ENCODE peak calls at places on chromosomes 13 and 19, in five cellular contexts. One of them, this sample, is unnamed.

GRCh38 chr13:26540319-26540718 is 17.2 kb upstream of the WASF3 start:
- DNase-seq in CD8-positive, alpha-beta T cell: no peak
- DNase-seq in lung: no peak
- DNase-seq in uterus: no peak
- DNase-seq in RWPE1: no peak
- DNase-seq in this sample: no peak

GRCh38 chr13:91576590-91576989 is 178.2 kb downstream of the GPC5 start:
- DNase-seq in CD8-positive, alpha-beta T cell: no peak
- DNase-seq in RWPE1: no peak
- DNase-seq in lung: no peak
- DNase-seq in uterus: no peak
- DNase-seq in this sample: no peak

GRCh38 chr13:75968103-75968838 is 332.1 kb downstream of the LMO7 start:
- DNase-seq in lung: no peak
- DNase-seq in CD8-positive, alpha-beta T cell: no peak
- DNase-seq in uterus: no peak
- DNase-seq in RWPE1: peak; percentile 5
- DNase-seq in this sample: no peak

GRCh38 chr13:30690282-30691188 is 44.8 kb upstream of the ALOX5AP start:
- DNase-seq in uterus: peak; percentile 75
- DNase-seq in RWPE1: peak; percentile 41
- DNase-seq in lung: peak; percentile 61
- DNase-seq in CD8-positive, alpha-beta T cell: no peak
- DNase-seq in this sample: no peak

GRCh38 chr19:10390652-10391286 is 10.4 kb upstream of the TYK2 start:
- DNase-seq in RWPE1: peak; percentile 72
- DNase-seq in uterus: peak; percentile 59
- DNase-seq in lung: peak; percentile 77
- DNase-seq in CD8-positive, alpha-beta T cell: peak; percentile 71
- DNase-seq in this sample: no peak

GRCh38 chr13:44191504-44192171 is 182.0 kb upstream of the SERP2 start:
- DNase-seq in uterus: peak; percentile 42
- DNase-seq in RWPE1: peak; percentile 44
- DNase-seq in CD8-positive, alpha-beta T cell: peak; percentile 23
- DNase-seq in lung: peak; percentile 69
- DNase-seq in this sample: no peak

GRCh38 chr19:50640368-50640767 is 687 bp upstream of the SYT3 start:
- DNase-seq in uterus: no peak
- DNase-seq in lung: no peak
- DNase-seq in RWPE1: no peak
- DNase-seq in CD8-positive, alpha-beta T cell: no peak
- DNase-seq in this sample: no peak

GRCh38 chr13:100334209-100334608 is 245.3 kb downstream of the PCCA start:
- DNase-seq in uterus: no peak
- DNase-seq in CD8-positive, alpha-beta T cell: no peak
- DNase-seq in lung: no peak
- DNase-seq in RWPE1: no peak
- DNase-seq in this sample: no peak

GRCh38 chr13:102799544-102800144 is 725 bp downstream of the BIVM start:
- DNase-seq in RWPE1: peak; percentile 13
- DNase-seq in CD8-positive, alpha-beta T cell: peak; percentile 13
- DNase-seq in uterus: no peak
- DNase-seq in lung: peak; percentile 31
- DNase-seq in this sample: peak; percentile 53

GRCh38 chr13:101455863-101456262 is 3.4 kb downstream of the ITGBL1 start:
- DNase-seq in lung: no peak
- DNase-seq in RWPE1: peak; percentile 84
- DNase-seq in uterus: no peak
- DNase-seq in CD8-positive, alpha-beta T cell: no peak
- DNase-seq in this sample: no peak

GRCh38 chr13:43936630-43937029 is 56.9 kb downstream of the LACC1 start:
- DNase-seq in RWPE1: no peak
- DNase-seq in uterus: no peak
- DNase-seq in CD8-positive, alpha-beta T cell: no peak
- DNase-seq in lung: no peak
- DNase-seq in this sample: no peak

GRCh38 chr13:50124536-50125305 is 109.5 kb downstream of the KCNRG start:
- DNase-seq in lung: no peak
- DNase-seq in RWPE1: peak; percentile 98
- DNase-seq in CD8-positive, alpha-beta T cell: peak; percentile 95
- DNase-seq in uterus: peak; percentile 95
- DNase-seq in this sample: no peak

GRCh38 chr13:81636120-81636519 is 1295.2 kb upstream of the SPRY2 start:
- DNase-seq in CD8-positive, alpha-beta T cell: no peak
- DNase-seq in RWPE1: no peak
- DNase-seq in lung: no peak
- DNase-seq in uterus: no peak
- DNase-seq in this sample: no peak

GRCh38 chr19:13476071-13476470 is 30.2 kb downstream of the CACNA1A start:
- DNase-seq in lung: no peak
- DNase-seq in uterus: no peak
- DNase-seq in RWPE1: no peak
- DNase-seq in CD8-positive, alpha-beta T cell: no peak
- DNase-seq in this sample: no peak

GRCh38 chr13:113443991-113444390 is 9.3 kb downstream of the ADPRHL1 start:
- DNase-seq in lung: no peak
- DNase-seq in CD8-positive, alpha-beta T cell: no peak
- DNase-seq in RWPE1: no peak
- DNase-seq in uterus: no peak
- DNase-seq in this sample: no peak

GRCh38 chr13:101452519-101453485 is at the start of gene ITGBL1:
- DNase-seq in lung: no peak
- DNase-seq in RWPE1: no peak
- DNase-seq in uterus: no peak
- DNase-seq in CD8-positive, alpha-beta T cell: no peak
- DNase-seq in this sample: peak; percentile 58

GRCh38 chr19:19342086-19343015 is 21.7 kb downstream of the MAU2 start:
- DNase-seq in uterus: peak; percentile 48
- DNase-seq in CD8-positive, alpha-beta T cell: no peak
- DNase-seq in RWPE1: peak; percentile 58
- DNase-seq in lung: peak; percentile 67
- DNase-seq in this sample: no peak

GRCh38 chr13:74774252-74774651 is 640.0 kb upstream of the KLF12 start:
- DNase-seq in uterus: no peak
- DNase-seq in RWPE1: no peak
- DNase-seq in CD8-positive, alpha-beta T cell: no peak
- DNase-seq in lung: no peak
- DNase-seq in this sample: no peak

GRCh38 chr13:109215377-109215776 is 571.0 kb downstream of the IRS2 start:
- DNase-seq in uterus: no peak
- DNase-seq in CD8-positive, alpha-beta T cell: no peak
- DNase-seq in lung: no peak
- DNase-seq in RWPE1: no peak
- DNase-seq in this sample: no peak

GRCh38 chr13:66354880-66355279 is 875.3 kb downstream of the PCDH9 start:
- DNase-seq in RWPE1: no peak
- DNase-seq in uterus: no peak
- DNase-seq in CD8-positive, alpha-beta T cell: no peak
- DNase-seq in lung: no peak
- DNase-seq in this sample: no peak

GRCh38 chr19:15453091-15453498 is 3.3 kb upstream of the WIZ start:
- DNase-seq in uterus: no peak
- DNase-seq in RWPE1: no peak
- DNase-seq in lung: no peak
- DNase-seq in CD8-positive, alpha-beta T cell: no peak
- DNase-seq in this sample: no peak

GRCh38 chr13:111420113-111420876 is 99.9 kb downstream of the TEX29 start:
- DNase-seq in CD8-positive, alpha-beta T cell: no peak
- DNase-seq in RWPE1: no peak
- DNase-seq in lung: no peak
- DNase-seq in uterus: no peak
- DNase-seq in this sample: no peak

DNA sequence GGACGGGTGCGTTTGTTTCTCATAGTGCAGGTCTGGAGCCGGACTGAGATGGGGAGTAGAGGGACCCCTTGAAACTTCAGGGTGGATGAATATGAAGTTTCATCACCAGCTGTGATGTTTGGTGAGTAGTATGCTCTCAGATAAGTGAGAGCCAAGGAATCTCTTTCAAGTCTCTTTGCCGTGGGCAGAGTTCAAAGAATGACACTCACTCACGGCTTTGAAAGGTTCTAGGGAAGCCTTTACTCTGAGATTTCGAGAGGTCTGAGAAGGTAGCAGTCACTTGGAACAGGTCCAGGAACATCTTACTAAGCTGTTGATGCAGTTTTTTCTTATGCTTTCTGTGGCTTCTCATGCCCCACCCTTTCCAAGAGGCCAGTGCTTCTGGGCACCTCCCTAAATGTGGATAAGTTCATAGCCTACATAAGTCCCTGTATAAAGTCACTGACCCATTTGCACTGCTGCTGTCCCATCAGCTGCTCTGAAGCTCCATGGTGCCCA is at the start of gene IGFL2:
- DNase-seq in CD8-positive, alpha-beta T cell: no peak
- DNase-seq in uterus: no peak
- DNase-seq in lung: no peak
- DNase-seq in RWPE1: peak; percentile 14
- DNase-seq in this sample: no peak
- TF ChIP-seq CTCF in CD8-positive, alpha-beta T cell: no peak
- TF ChIP-seq CTCF in uterus: no peak
- TF ChIP-seq CTCF in lung: no peak
- TF ChIP-seq CTCF in RWPE1: no peak
- TF ChIP-seq CTCF in this sample: no peak

GRCh38 chr19:44499559-44499958 is 763 bp downstream of the ZNF180 start:
- DNase-seq in uterus: no peak
- DNase-seq in lung: no peak
- DNase-seq in CD8-positive, alpha-beta T cell: no peak
- DNase-seq in RWPE1: no peak
- DNase-seq in this sample: no peak
- TF ChIP-seq CTCF in uterus: no peak
- TF ChIP-seq CTCF in lung: no peak
- TF ChIP-seq CTCF in CD8-positive, alpha-beta T cell: no peak
- TF ChIP-seq CTCF in RWPE1: no peak
- TF ChIP-seq CTCF in this sample: no peak

GRCh38 chr13:36606060-36606459 is 67.8 kb upstream of the SERTM1 start:
- DNase-seq in CD8-positive, alpha-beta T cell: no peak
- DNase-seq in lung: no peak
- DNase-seq in uterus: no peak
- DNase-seq in RWPE1: no peak
- DNase-seq in this sample: no peak
- TF ChIP-seq CTCF in CD8-positive, alpha-beta T cell: no peak
- TF ChIP-seq CTCF in lung: no peak
- TF ChIP-seq CTCF in uterus: no peak
- TF ChIP-seq CTCF in RWPE1: no peak
- TF ChIP-seq CTCF in this sample: no peak

GRCh38 chr13:22102237-22102636 is 431.4 kb downstream of the FGF9 start:
- DNase-seq in lung: no peak
- DNase-seq in RWPE1: no peak
- DNase-seq in CD8-positive, alpha-beta T cell: no peak
- DNase-seq in uterus: no peak
- DNase-seq in this sample: no peak
- TF ChIP-seq CTCF in lung: no peak
- TF ChIP-seq CTCF in RWPE1: no peak
- TF ChIP-seq CTCF in CD8-positive, alpha-beta T cell: no peak
- TF ChIP-seq CTCF in uterus: no peak
- TF ChIP-seq CTCF in this sample: no peak

GRCh38 chr19:35084078-35084762 is 31.4 kb upstream of the FXYD3 start:
- DNase-seq in CD8-positive, alpha-beta T cell: no peak
- DNase-seq in RWPE1: no peak
- DNase-seq in uterus: no peak
- DNase-seq in lung: no peak
- DNase-seq in this sample: no peak
- TF ChIP-seq CTCF in CD8-positive, alpha-beta T cell: no peak
- TF ChIP-seq CTCF in RWPE1: no peak
- TF ChIP-seq CTCF in uterus: no peak
- TF ChIP-seq CTCF in lung: no peak
- TF ChIP-seq CTCF in this sample: no peak